ENCODE peak calls at places on chromosomes 13 and 19, in seven cellular contexts. I is uterus, W is body of pancreas, N is NB4, E is HCT116, X is upper lobe of left lung, V is lower leg skin. D is an unnamed sample.

GRCh38 chr19:17385878-17386611 is 8.0 kb downstream of the CCDC194 start:
- DNase-seq in N (peak), I (peak), X (peak), W (peak), E (no peak), V (no peak), D (no peak)

GRCh38 chr19:31074751-31075150 is 274.5 kb downstream of the TSHZ3 start:
- DNase-seq in N (no peak), X (no peak), I (no peak), E (no peak), V (no peak), W (no peak), D (no peak)

GRCh38 chr13:98423417-98423816 is 153.5 kb downstream of the STK24 start:
- DNase-seq in E (no peak), I (no peak), W (peak), V (no peak), X (no peak), N (no peak), D (no peak)

GRCh38 chr13:50208826-50209335 is 193.6 kb downstream of the KCNRG start:
- DNase-seq in V (peak), X (peak), E (no peak), W (peak), N (peak), I (no peak), D (peak)

GRCh38 chr13:84896128-84896527 is 903.1 kb downstream of the SLITRK6 start:
- DNase-seq in I (no peak), N (peak), E (peak), W (peak), X (no peak), V (no peak), D (peak)

GRCh38 chr19:30512748-30513389 is 140.7 kb downstream of the ZNF536 start:
- DNase-seq in W (no peak), X (no peak), N (no peak), E (no peak), I (no peak), V (no peak), D (no peak)

GRCh38 chr19:40744554-40745401 is 5.5 kb downstream of the ACTMAP start:
- DNase-seq in N (no peak), X (peak), E (no peak), V (no peak), I (no peak), W (peak), D (peak)

GRCh38 chr13:51945149-51945548 is 66.1 kb downstream of the ATP7B start:
- DNase-seq in W (no peak), I (no peak), N (no peak), V (no peak), E (no peak), X (no peak), D (no peak)

GRCh38 chr13:88074794-88075509 is 403.8 kb downstream of the SLITRK5 start:
- DNase-seq in X (no peak), N (peak), I (no peak), W (no peak), E (no peak), V (peak), D (no peak)

GRCh38 chr19:18336121-18336520 is 4.3 kb upstream of the PGPEP1 start:
- DNase-seq in W (no peak), X (no peak), V (no peak), I (no peak), E (no peak), N (no peak), D (no peak)

GRCh38 chr19:19381007-19381926 is 24.2 kb upstream of the GATAD2A start:
- DNase-seq in V (no peak), E (no peak), X (peak), I (no peak), N (no peak), W (peak), D (no peak)

GRCh38 chr13:34733720-34734119 is 208.3 kb upstream of the NBEA start:
- DNase-seq in X (no peak), V (no peak), E (no peak), I (no peak), N (peak), W (no peak), D (no peak)

GRCh38 chr13:111344471-111345191 is 24.2 kb downstream of the TEX29 start:
- DNase-seq in W (peak), I (no peak), V (no peak), X (peak), E (no peak), N (no peak), D (no peak)

GRCh38 chr13:98972059-98972458 is 5.8 kb downstream of the DOCK9 start:
- DNase-seq in W (no peak), E (no peak), N (no peak), X (no peak), V (no peak), I (no peak), D (no peak)

GRCh38 chr19:11377237-11377636 is 2.8 kb downstream of the SWSAP1 start:
- DNase-seq in X (peak), N (peak), W (peak), E (no peak), V (peak), I (peak), D (peak)

GRCh38 chr13:60572003-60572792 is 175.2 kb downstream of the TDRD3 start:
- DNase-seq in I (no peak), E (no peak), V (no peak), X (no peak), N (peak), W (no peak), D (no peak)

GRCh38 chr19:20078696-20079095 is 896 bp downstream of the ZNF90 start:
- DNase-seq in I (peak), E (no peak), V (no peak), W (peak), X (peak), N (peak), D (peak)

GRCh38 chr13:40189885-40190655 is 476.4 kb downstream of the FOXO1 start:
- DNase-seq in I (no peak), N (no peak), W (no peak), X (no peak), E (no peak), V (no peak), D (no peak)

GRCh38 chr13:46131705-46132104 is 26.9 kb upstream of the CPB2 start:
- DNase-seq in N (no peak), I (no peak), E (no peak), X (no peak), W (no peak), V (no peak), D (no peak)

GRCh38 chr13:35496761-35497386 is 20.4 kb upstream of the MAB21L1 start:
- DNase-seq in V (no peak), E (no peak), W (no peak), X (no peak), I (no peak), N (peak), D (no peak)

GRCh38 chr13:41492432-41493267 is 35.3 kb downstream of the RGCC start:
- DNase-seq in N (peak), E (no peak), V (no peak), I (no peak), W (no peak), X (no peak), D (no peak)

GRCh38 chr19:36819130-36819630 is 19.0 kb downstream of the ZNF790 start:
- DNase-seq in V (no peak), E (no peak), X (no peak), N (no peak), I (no peak), W (no peak), D (no peak)

GRCh38 chr19:28553005-28553404 is 659.9 kb downstream of the UQCRFS1 start:
- DNase-seq in N (peak), E (no peak), I (no peak), X (no peak), V (no peak), W (no peak), D (no peak)

GRCh38 chr13:24039621-24040475 is 120.7 kb upstream of the SPATA13 start:
- DNase-seq in V (no peak), N (no peak), X (no peak), I (no peak), W (no peak), E (no peak), D (no peak)

GRCh38 chr13:76854894-76855293 is 31.3 kb downstream of the KCTD12 start:
- DNase-seq in V (no peak), E (no peak), N (no peak), W (no peak), X (no peak), I (no peak), D (no peak)

GRCh38 chr19:50555447-50556235 is 12.6 kb downstream of the LRRC4B start:
- DNase-seq in W (no peak), V (no peak), X (no peak), I (no peak), E (no peak), N (peak), D (no peak)

DNA sequence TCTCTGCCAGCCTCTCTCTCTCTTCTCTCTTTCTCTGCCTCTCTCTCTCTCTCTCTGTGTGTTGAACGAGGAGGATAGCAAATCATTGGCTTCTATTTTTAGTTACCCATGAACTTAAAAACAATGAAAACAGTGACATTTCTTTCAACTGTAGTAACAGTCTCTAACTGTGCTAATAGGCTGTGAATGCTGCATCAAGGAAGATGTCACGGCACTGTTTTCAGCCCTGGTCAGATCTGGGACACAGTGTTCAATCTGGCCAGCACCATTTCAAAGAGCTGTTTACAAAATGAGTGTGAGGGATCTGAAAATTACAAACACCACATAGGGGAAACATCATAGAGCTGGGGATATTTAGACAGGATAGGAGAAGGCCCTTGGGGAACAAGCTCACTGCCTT is 717.0 kb downstream of the FGF9 start:
- DNase-seq in I (no peak), N (no peak), E (no peak), W (no peak), X (no peak), V (no peak), D (no peak)
- TF ChIP-seq POLR2A in I (no peak), N (no peak), E (no peak), W (no peak), X (no peak), V (no peak), D (no peak)

GRCh38 chr13:62193919-62194318 is 778.3 kb upstream of the PCDH20 start:
- DNase-seq in E (no peak), W (no peak), V (no peak), X (no peak), I (no peak), N (no peak), D (no peak)
- TF ChIP-seq POLR2A in E (no peak), W (no peak), V (no peak), X (no peak), I (no peak), N (no peak), D (no peak)

DNA sequence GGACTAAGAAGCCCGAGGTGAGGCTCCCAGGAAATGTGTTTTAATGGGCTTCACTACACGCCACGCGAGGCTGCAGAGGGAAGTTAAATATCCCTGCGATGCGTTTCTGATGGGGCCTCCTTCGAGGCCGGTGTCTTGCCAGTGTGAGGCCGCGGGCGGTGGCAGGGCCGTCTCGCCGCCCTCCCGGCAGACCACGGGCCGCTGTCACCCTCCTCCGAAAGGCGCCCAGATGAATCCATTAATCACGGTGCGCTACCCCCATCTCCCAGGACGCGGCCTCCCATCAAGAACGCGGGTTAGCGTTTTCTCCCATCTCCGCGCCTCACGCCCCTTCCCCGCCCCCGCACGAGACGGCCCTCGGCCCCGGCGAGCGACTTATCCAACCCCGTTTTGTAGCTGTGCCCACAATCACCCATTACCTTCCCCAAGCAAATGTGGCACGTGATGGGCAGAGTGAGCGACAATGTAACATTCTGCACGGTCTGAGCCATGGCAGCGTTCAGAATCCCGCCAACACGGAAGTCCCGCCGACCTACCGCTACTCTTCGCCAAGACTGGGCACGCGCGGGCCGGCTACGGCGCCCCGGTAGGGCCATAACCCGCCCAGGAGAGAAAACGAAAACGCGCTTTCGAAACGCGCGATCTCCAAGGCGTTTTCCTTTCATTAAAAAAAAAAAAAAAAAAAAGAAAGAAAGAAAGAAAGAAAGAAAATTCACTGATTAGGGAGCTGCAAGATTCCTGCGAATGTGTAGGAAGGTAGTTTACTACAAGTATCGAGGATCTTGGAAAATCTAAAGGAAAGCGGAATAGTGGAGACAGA is at the start of gene OBI1:
- DNase-seq in X (peak), E (peak), V (peak), W (peak), N (peak), I (peak), D (peak)
- TF ChIP-seq POLR2A in X (no peak), E (peak), V (no peak), W (peak), N (peak), I (no peak), D (peak)

GRCh38 chr19:41869374-41869955 is 7.6 kb upstream of the CD79A start:
- DNase-seq in I (no peak), N (no peak), W (no peak), X (no peak), V (no peak), E (no peak), D (no peak)

GRCh38 chr19:41870401-41870873 is 6.6 kb upstream of the CD79A start:
- DNase-seq in X (no peak), E (no peak), N (no peak), V (no peak), W (no peak), I (no peak), D (peak)

GRCh38 chr19:41871573-41872383 is 5.3 kb upstream of the CD79A start:
- DNase-seq in N (peak), E (no peak), X (peak), I (no peak), W (no peak), V (no peak), D (no peak)

GRCh38 chr19:41872384-41872774 is 4.7 kb upstream of the CD79A start:
- DNase-seq in N (no peak), V (no peak), E (no peak), X (no peak), I (no peak), W (no peak), D (no peak)

DNA sequence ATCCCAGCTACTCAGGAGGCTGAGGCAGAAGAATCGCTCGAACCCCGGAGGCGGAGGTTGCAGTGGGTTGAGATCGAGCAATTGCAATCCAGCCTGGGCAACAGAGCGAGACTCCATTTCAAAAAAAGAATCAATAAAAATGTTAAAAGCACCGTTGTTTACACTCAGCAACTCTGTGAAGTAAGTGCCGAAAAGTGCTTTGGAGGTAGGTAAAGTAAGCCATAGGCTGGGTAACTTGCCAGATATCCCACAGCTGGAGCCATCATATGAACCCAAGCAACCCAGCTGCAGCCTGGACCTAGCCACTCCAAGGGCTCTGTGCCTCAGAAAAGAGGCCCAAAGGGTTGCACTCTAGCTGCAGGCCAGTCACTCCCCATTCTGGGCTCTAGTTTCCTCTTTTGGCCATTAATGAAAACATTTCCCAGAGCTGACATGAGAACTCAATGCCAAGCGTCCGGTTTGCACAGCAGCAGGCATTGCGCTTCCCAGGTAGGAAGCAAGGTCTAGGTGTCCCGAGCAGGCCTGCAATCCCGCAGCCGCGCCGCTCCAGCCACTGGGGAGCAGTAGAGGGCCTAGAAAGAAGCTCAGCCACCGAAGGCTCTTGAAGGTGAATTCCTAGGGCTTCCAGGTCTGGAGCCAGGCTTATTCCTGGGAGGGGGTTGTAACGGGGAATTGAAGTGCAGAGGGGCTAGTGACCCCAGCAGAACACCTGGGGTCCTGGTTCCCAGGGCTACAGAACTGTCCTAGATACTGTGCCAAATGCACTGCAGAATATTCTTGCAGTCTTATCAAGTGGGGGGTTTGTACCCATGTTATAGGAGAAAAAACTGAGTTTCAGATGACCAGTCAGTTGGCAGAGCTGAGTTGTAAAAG is 4.1 kb upstream of the CD79A start:
- DNase-seq in X (peak), W (peak), E (peak), N (peak), I (no peak), V (no peak), D (peak)
- TF ChIP-seq POLR2A in X (no peak), W (peak), E (no peak), N (no peak), I (no peak), V (no peak), D (peak)

GRCh38 chr19:53196777-53197396 is 3.7 kb upstream of the ZNF665 start:
- DNase-seq in I (peak), N (peak), W (peak), X (peak), E (peak), V (peak), D (peak)
- TF ChIP-seq POLR2A in I (peak), N (no peak), W (peak), X (no peak), E (no peak), V (no peak), D (no peak)

GRCh38 chr19:33398361-33399060 is 25.0 kb downstream of the CEBPG start:
- DNase-seq in N (no peak), W (no peak), I (no peak), E (no peak), V (no peak), X (no peak), D (no peak)

GRCh38 chr19:33401683-33402420 is 28.3 kb downstream of the CEBPG start:
- DNase-seq in X (no peak), N (no peak), V (no peak), E (no peak), W (peak), I (no peak), D (no peak)

GRCh38 chr19:33399081-33399744 is 25.7 kb downstream of the CEBPG start:
- DNase-seq in E (no peak), I (no peak), N (no peak), X (no peak), W (peak), V (no peak), D (no peak)

GRCh38 chr19:33400856-33401682 is 27.6 kb downstream of the CEBPG start:
- DNase-seq in I (no peak), E (no peak), X (no peak), W (peak), N (no peak), V (no peak), D (no peak)

GRCh38 chr19:33399745-33400681 is 26.5 kb downstream of the CEBPG start:
- DNase-seq in V (no peak), X (no peak), W (no peak), I (no peak), E (no peak), N (no peak), D (no peak)
- TF ChIP-seq POLR2A in V (no peak), X (no peak), W (no peak), I (no peak), E (no peak), N (no peak), D (no peak)

GRCh38 chr19:1088419-1089066 is 6.6 kb downstream of the POLR2E start:
- DNase-seq in I (no peak), V (no peak), E (no peak), N (no peak), X (no peak), W (no peak), D (no peak)

GRCh38 chr19:1087813-1088418 is 7.3 kb downstream of the POLR2E start:
- DNase-seq in X (peak), E (no peak), V (no peak), W (no peak), I (no peak), N (peak), D (no peak)

GRCh38 chr19:1085676-1086442 is 9.3 kb downstream of the POLR2E start:
- DNase-seq in I (no peak), X (no peak), N (no peak), V (no peak), W (no peak), E (no peak), D (no peak)

GRCh38 chr19:1085053-1085658 is 10.0 kb downstream of the POLR2E start:
- DNase-seq in I (no peak), V (no peak), W (no peak), N (no peak), X (no peak), E (no peak), D (no peak)

DNA sequence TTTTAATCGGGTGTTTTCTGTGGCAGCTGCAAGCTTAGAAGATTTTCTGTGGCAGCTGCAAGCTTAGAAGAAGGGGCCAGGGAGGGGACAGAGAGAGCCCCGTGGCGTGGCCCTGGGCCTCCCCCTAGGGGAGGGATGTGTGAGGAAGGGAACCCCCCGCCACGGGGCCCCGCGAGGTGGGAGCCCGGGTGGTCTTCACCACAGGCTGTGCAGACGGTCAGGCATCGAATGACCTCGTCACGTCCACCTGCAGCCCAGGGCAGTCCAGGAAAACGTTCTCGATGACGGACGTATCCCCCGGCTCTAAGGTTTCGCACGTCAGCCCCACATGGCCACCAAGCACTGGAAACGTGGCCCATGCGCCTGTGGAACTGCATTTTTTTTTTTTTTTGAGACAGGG is 8.6 kb downstream of the POLR2E start:
- DNase-seq in E (no peak), X (no peak), W (no peak), N (no peak), V (no peak), I (no peak), D (no peak)
- TF ChIP-seq POLR2A in E (no peak), X (no peak), W (no peak), N (no peak), V (no peak), I (no peak), D (no peak)

D was measured in erythroblast.